ENCODE peak calls at places on chromosomes 7 and 10, in nine cellular contexts. One of them, this sample, is unnamed.

GRCh38 chr7:54145716-54146115 is 396.5 kb upstream of the VSTM2A start:
- DNase-seq in GM12878: no peak
- DNase-seq in hepatocyte: no peak
- DNase-seq in body of pancreas: no peak
- DNase-seq in A549: no peak
- DNase-seq in uterus: no peak
- DNase-seq in breast epithelium: no peak
- DNase-seq in CD8-positive, alpha-beta memory T cell: no peak
- DNase-seq in PC-9: no peak
- DNase-seq in this sample: no peak

GRCh38 chr10:77279207-77279606 is 358.4 kb downstream of the KCNMA1 start:
- DNase-seq in GM12878: peak; percentile 62
- DNase-seq in hepatocyte: no peak
- DNase-seq in body of pancreas: peak; percentile 20
- DNase-seq in A549: no peak
- DNase-seq in uterus: peak; percentile 34
- DNase-seq in breast epithelium: no peak
- DNase-seq in CD8-positive, alpha-beta memory T cell: peak; percentile 39
- DNase-seq in PC-9: no peak
- DNase-seq in this sample: no peak

GRCh38 chr10:110007171-110007700 is 548 bp upstream of the ADD3 start:
- DNase-seq in GM12878: no peak
- DNase-seq in hepatocyte: no peak
- DNase-seq in body of pancreas: no peak
- DNase-seq in A549: peak; percentile 32
- DNase-seq in uterus: no peak
- DNase-seq in breast epithelium: peak; percentile 52
- DNase-seq in CD8-positive, alpha-beta memory T cell: no peak
- DNase-seq in PC-9: no peak
- DNase-seq in this sample: peak; percentile 68

GRCh38 chr10:4662576-4663161 is 163.3 kb upstream of the AKR1E2 start:
- DNase-seq in GM12878: no peak
- DNase-seq in hepatocyte: no peak
- DNase-seq in body of pancreas: no peak
- DNase-seq in A549: peak; percentile 80
- DNase-seq in uterus: no peak
- DNase-seq in breast epithelium: no peak
- DNase-seq in CD8-positive, alpha-beta memory T cell: no peak
- DNase-seq in PC-9: peak; percentile 40
- DNase-seq in this sample: no peak

GRCh38 chr7:80443336-80443735 is 68.5 kb downstream of the GNAT3 start:
- DNase-seq in GM12878: no peak
- DNase-seq in hepatocyte: no peak
- DNase-seq in body of pancreas: no peak
- DNase-seq in A549: no peak
- DNase-seq in uterus: no peak
- DNase-seq in breast epithelium: no peak
- DNase-seq in CD8-positive, alpha-beta memory T cell: no peak
- DNase-seq in PC-9: no peak
- DNase-seq in this sample: no peak

GRCh38 chr7:48035967-48036478 is 680 bp downstream of the C7orf57 start:
- DNase-seq in GM12878: no peak
- DNase-seq in hepatocyte: peak; percentile 33
- DNase-seq in body of pancreas: peak; percentile 33
- DNase-seq in A549: peak; percentile 17
- DNase-seq in uterus: peak; percentile 25
- DNase-seq in breast epithelium: no peak
- DNase-seq in CD8-positive, alpha-beta memory T cell: peak; percentile 11
- DNase-seq in PC-9: peak; percentile 39
- DNase-seq in this sample: peak; percentile 19

GRCh38 chr10:44173558-44173894 is 211.4 kb downstream of the CXCL12 start:
- DNase-seq in GM12878: no peak
- DNase-seq in hepatocyte: no peak
- DNase-seq in body of pancreas: no peak
- DNase-seq in A549: no peak
- DNase-seq in uterus: no peak
- DNase-seq in breast epithelium: no peak
- DNase-seq in CD8-positive, alpha-beta memory T cell: no peak
- DNase-seq in PC-9: no peak
- DNase-seq in this sample: no peak

GRCh38 chr7:84529480-84530205 is 335.1 kb upstream of the SEMA3A start:
- DNase-seq in GM12878: no peak
- DNase-seq in hepatocyte: peak; percentile 69
- DNase-seq in body of pancreas: no peak
- DNase-seq in A549: peak; percentile 95
- DNase-seq in uterus: no peak
- DNase-seq in breast epithelium: no peak
- DNase-seq in CD8-positive, alpha-beta memory T cell: no peak
- DNase-seq in PC-9: peak; percentile 63
- DNase-seq in this sample: no peak

GRCh38 chr10:118729200-118729599 is 25.6 kb downstream of the CACUL1 start:
- DNase-seq in GM12878: no peak
- DNase-seq in hepatocyte: no peak
- DNase-seq in body of pancreas: no peak
- DNase-seq in A549: no peak
- DNase-seq in uterus: no peak
- DNase-seq in breast epithelium: no peak
- DNase-seq in CD8-positive, alpha-beta memory T cell: no peak
- DNase-seq in PC-9: no peak
- DNase-seq in this sample: no peak

GRCh38 chr10:30455816-30456215 is 21.8 kb downstream of the MAP3K8 start:
- DNase-seq in GM12878: no peak
- DNase-seq in hepatocyte: no peak
- DNase-seq in body of pancreas: no peak
- DNase-seq in A549: no peak
- DNase-seq in uterus: peak; percentile 31
- DNase-seq in breast epithelium: no peak
- DNase-seq in CD8-positive, alpha-beta memory T cell: peak; percentile 24
- DNase-seq in PC-9: no peak
- DNase-seq in this sample: peak; percentile 22

GRCh38 chr10:32065871-32066270 is 9.6 kb upstream of the KIF5B start:
- DNase-seq in GM12878: no peak
- DNase-seq in hepatocyte: peak; percentile 25
- DNase-seq in body of pancreas: no peak
- DNase-seq in A549: peak; percentile 45
- DNase-seq in uterus: no peak
- DNase-seq in breast epithelium: no peak
- DNase-seq in CD8-positive, alpha-beta memory T cell: no peak
- DNase-seq in PC-9: no peak
- DNase-seq in this sample: no peak

GRCh38 chr10:76769161-76769560 is 868.4 kb downstream of the KCNMA1 start:
- DNase-seq in GM12878: no peak
- DNase-seq in hepatocyte: no peak
- DNase-seq in body of pancreas: no peak
- DNase-seq in A549: no peak
- DNase-seq in uterus: no peak
- DNase-seq in breast epithelium: no peak
- DNase-seq in CD8-positive, alpha-beta memory T cell: no peak
- DNase-seq in PC-9: no peak
- DNase-seq in this sample: no peak

GRCh38 chr10:30490289-30491000 is 56.5 kb downstream of the MAP3K8 start:
- DNase-seq in GM12878: no peak
- DNase-seq in hepatocyte: no peak
- DNase-seq in body of pancreas: no peak
- DNase-seq in A549: no peak
- DNase-seq in uterus: no peak
- DNase-seq in breast epithelium: no peak
- DNase-seq in CD8-positive, alpha-beta memory T cell: no peak
- DNase-seq in PC-9: no peak
- DNase-seq in this sample: no peak

GRCh38 chr7:16563281-16564022 is 36.8 kb downstream of the LRRC72 start:
- DNase-seq in GM12878: no peak
- DNase-seq in hepatocyte: no peak
- DNase-seq in body of pancreas: no peak
- DNase-seq in A549: no peak
- DNase-seq in uterus: no peak
- DNase-seq in breast epithelium: no peak
- DNase-seq in CD8-positive, alpha-beta memory T cell: peak; percentile 25
- DNase-seq in PC-9: no peak
- DNase-seq in this sample: no peak

GRCh38 chr10:132249232-132249724 is 58.5 kb downstream of the STK32C start:
- DNase-seq in GM12878: no peak
- DNase-seq in hepatocyte: no peak
- DNase-seq in body of pancreas: no peak
- DNase-seq in A549: no peak
- DNase-seq in uterus: no peak
- DNase-seq in breast epithelium: no peak
- DNase-seq in CD8-positive, alpha-beta memory T cell: no peak
- DNase-seq in PC-9: no peak
- DNase-seq in this sample: no peak
- H3K4me3 ChIP-seq in GM12878: no peak overlapping the region
- H3K4me3 ChIP-seq in hepatocyte: no peak overlapping the region
- H3K4me3 ChIP-seq in body of pancreas: no peak overlapping the region
- H3K4me3 ChIP-seq in A549: peak overlapping the region; percentile 47
- H3K4me3 ChIP-seq in uterus: no peak overlapping the region
- H3K4me3 ChIP-seq in breast epithelium: no peak overlapping the region
- H3K4me3 ChIP-seq in CD8-positive, alpha-beta memory T cell: no peak overlapping the region
- H3K4me3 ChIP-seq in PC-9: no peak overlapping the region
- H3K4me3 ChIP-seq in this sample: no peak overlapping the region

DNA sequence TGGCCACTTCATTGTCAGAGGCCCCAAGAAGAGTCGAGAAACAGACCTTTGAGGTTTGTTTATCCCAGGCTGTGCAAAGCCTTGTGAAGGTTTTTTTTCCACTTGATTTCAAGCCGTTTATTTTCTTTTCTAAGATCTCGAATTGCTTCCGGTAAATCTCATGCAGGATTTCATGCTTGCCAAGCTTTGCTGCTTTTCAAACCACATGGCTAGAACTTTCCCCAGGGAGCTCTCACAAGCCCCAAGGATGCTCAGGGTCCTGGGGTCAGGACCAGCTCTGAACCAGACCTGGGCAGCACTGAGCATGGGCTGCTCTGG is 48.0 kb upstream of the AQP1 start:
- DNase-seq in GM12878: no peak
- DNase-seq in hepatocyte: no peak
- DNase-seq in body of pancreas: no peak
- DNase-seq in A549: no peak
- DNase-seq in uterus: no peak
- DNase-seq in breast epithelium: no peak
- DNase-seq in CD8-positive, alpha-beta memory T cell: no peak
- DNase-seq in PC-9: no peak
- DNase-seq in this sample: no peak
- H3K4me1 ChIP-seq in GM12878: no peaks in the 10 kb centered on the region
- H3K4me1 ChIP-seq in hepatocyte: no peaks in the 10 kb centered on the region
- H3K4me1 ChIP-seq in body of pancreas: peaks cover 22% of the 10 kb centered on the region
- H3K4me1 ChIP-seq in A549: no peaks in the 10 kb centered on the region
- H3K4me1 ChIP-seq in uterus: no peaks in the 10 kb centered on the region
- H3K4me1 ChIP-seq in breast epithelium: no peaks in the 10 kb centered on the region
- H3K4me1 ChIP-seq in CD8-positive, alpha-beta memory T cell: no peaks in the 10 kb centered on the region
- H3K4me1 ChIP-seq in PC-9: peaks cover 25% of the 10 kb centered on the region
- H3K4me1 ChIP-seq in this sample: no peaks in the 10 kb centered on the region

DNA sequence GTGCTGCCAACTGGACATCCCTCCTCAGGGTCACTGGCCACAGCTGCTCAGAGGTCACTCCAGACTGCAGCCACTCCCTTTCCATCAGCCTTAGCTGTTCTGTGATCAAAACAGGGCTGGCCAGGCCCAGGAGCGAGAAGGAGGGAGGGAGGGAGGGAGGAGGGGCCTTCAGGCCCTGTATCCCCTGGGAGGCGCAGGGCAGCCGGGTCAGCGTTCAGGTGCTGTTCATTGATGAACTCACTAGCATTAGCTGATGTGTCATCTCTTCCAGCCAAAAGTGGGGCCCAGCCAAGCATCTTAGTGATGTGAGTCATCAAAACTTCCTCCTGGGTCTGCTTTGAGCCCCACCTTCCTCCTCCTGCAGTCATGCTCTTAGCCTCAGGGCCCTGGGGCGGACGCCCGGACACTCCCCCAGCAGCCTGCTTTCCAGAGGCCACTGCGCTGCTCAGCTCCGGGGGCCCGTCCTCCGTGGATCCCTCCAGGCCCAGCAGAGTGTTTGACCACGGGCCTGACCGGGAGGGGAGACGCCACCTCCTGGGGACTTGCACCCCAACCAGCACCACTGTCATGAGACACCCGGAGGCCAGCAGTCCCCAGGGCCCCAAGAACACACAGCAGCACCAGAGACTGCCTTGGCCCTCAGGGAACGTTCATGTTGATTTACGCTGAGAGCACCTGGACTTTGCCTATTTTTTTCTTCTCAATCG is 149.2 kb downstream of the PRKAG2 start:
- DNase-seq in GM12878: no peak
- DNase-seq in hepatocyte: peak; percentile 89
- DNase-seq in body of pancreas: no peak
- DNase-seq in A549: peak; percentile 91
- DNase-seq in uterus: peak; percentile 92
- DNase-seq in breast epithelium: peak; percentile 79
- DNase-seq in CD8-positive, alpha-beta memory T cell: no peak
- DNase-seq in PC-9: peak; percentile 97
- DNase-seq in this sample: peak; percentile 45
- H3K27ac ChIP-seq in GM12878: no peak overlapping the region
- H3K27ac ChIP-seq in hepatocyte: peak overlapping the region; percentile 69
- H3K27ac ChIP-seq in body of pancreas: no peak overlapping the region
- H3K27ac ChIP-seq in A549: peak overlapping the region; percentile 94
- H3K27ac ChIP-seq in uterus: peak overlapping the region; percentile 71
- H3K27ac ChIP-seq in breast epithelium: peak overlapping the region; percentile 84
- H3K27ac ChIP-seq in CD8-positive, alpha-beta memory T cell: no peak overlapping the region
- H3K27ac ChIP-seq in PC-9: peak overlapping the region; percentile 56
- H3K27ac ChIP-seq in this sample: no peak overlapping the region

GRCh38 chr7:55307123-55307916 is 57.8 kb upstream of the LANCL2 start:
- DNase-seq in GM12878: no peak
- DNase-seq in hepatocyte: peak; percentile 16
- DNase-seq in body of pancreas: no peak
- DNase-seq in A549: peak; percentile 8
- DNase-seq in uterus: no peak
- DNase-seq in breast epithelium: no peak
- DNase-seq in CD8-positive, alpha-beta memory T cell: no peak
- DNase-seq in PC-9: no peak
- DNase-seq in this sample: no peak

GRCh38 chr7:55306331-55306730 is 58.8 kb upstream of the LANCL2 start:
- DNase-seq in GM12878: no peak
- DNase-seq in hepatocyte: no peak
- DNase-seq in body of pancreas: no peak
- DNase-seq in A549: no peak
- DNase-seq in uterus: no peak
- DNase-seq in breast epithelium: no peak
- DNase-seq in CD8-positive, alpha-beta memory T cell: no peak
- DNase-seq in PC-9: no peak
- DNase-seq in this sample: no peak

GRCh38 chr7:55308186-55308929 is 56.8 kb upstream of the LANCL2 start:
- DNase-seq in GM12878: no peak
- DNase-seq in hepatocyte: peak; percentile 31
- DNase-seq in body of pancreas: no peak
- DNase-seq in A549: no peak
- DNase-seq in uterus: no peak
- DNase-seq in breast epithelium: no peak
- DNase-seq in CD8-positive, alpha-beta memory T cell: no peak
- DNase-seq in PC-9: no peak
- DNase-seq in this sample: no peak

GRCh38 chr7:55309040-55309991 is 55.8 kb upstream of the LANCL2 start:
- DNase-seq in GM12878: peak; percentile 99
- DNase-seq in hepatocyte: no peak
- DNase-seq in body of pancreas: no peak
- DNase-seq in A549: no peak
- DNase-seq in uterus: no peak
- DNase-seq in breast epithelium: no peak
- DNase-seq in CD8-positive, alpha-beta memory T cell: peak; percentile 0
- DNase-seq in PC-9: no peak
- DNase-seq in this sample: no peak

DNA sequence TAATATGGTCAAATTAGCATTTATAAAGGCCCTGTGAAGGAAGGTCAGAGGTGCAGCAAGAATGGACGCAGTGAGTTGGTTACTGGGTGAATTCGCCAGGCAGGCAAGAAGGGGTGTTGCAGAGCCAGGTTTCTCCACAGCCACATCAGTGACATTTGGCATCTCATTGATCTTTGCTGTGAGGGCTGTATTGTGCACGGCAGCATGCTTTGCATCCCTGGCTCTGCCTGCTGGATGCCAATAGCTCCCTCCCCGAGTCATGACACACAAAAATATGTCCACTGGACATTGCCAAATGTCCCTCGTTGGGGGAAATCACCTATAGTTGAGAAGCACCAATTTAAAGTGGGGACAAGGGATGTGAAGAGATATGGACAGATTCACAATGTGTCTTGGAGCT is 54.5 kb upstream of the LANCL2 start:
- DNase-seq in GM12878: no peak
- DNase-seq in hepatocyte: no peak
- DNase-seq in body of pancreas: no peak
- DNase-seq in A549: no peak
- DNase-seq in uterus: no peak
- DNase-seq in breast epithelium: no peak
- DNase-seq in CD8-positive, alpha-beta memory T cell: no peak
- DNase-seq in PC-9: no peak
- DNase-seq in this sample: no peak
- H3K4me3 ChIP-seq in GM12878: no peak overlapping the region
- H3K4me3 ChIP-seq in hepatocyte: no peak overlapping the region
- H3K4me3 ChIP-seq in body of pancreas: no peak overlapping the region
- H3K4me3 ChIP-seq in A549: no peak overlapping the region
- H3K4me3 ChIP-seq in uterus: no peak overlapping the region
- H3K4me3 ChIP-seq in breast epithelium: no peak overlapping the region
- H3K4me3 ChIP-seq in CD8-positive, alpha-beta memory T cell: no peak overlapping the region
- H3K4me3 ChIP-seq in PC-9: no peak overlapping the region
- H3K4me3 ChIP-seq in this sample: no peak overlapping the region